ENCODE peak calls at places on chromosomes 5 and 9, in nine cellular contexts. One of them, this sample, is unnamed.

GRCh38 chr9:80066931-80067330 is 495.2 kb downstream of the TLE4 start:
- DNase-seq in iPS-NIHi11: no peak
- DNase-seq in central memory CD4-positive, alpha-beta T cell: no peak
- DNase-seq in activated effector memory CD4-positive, alpha-beta T cell treated with Interleukin-2 at 50 U/mL for 16 hours: no peak
- DNase-seq in NCI-H345: no peak
- DNase-seq in sciatic nerve: no peak
- DNase-seq in naive thymus-derived CD4-positive, alpha-beta T cell: no peak
- DNase-seq in activated naive CD4-positive, alpha-beta T cell treated with anti-CD3 and anti-CD28 coated beads, Interleukin-2, amount 10 ng/mL, durations not matched to agents 7 days and 5 days: no peak
- DNase-seq in lower leg skin: no peak
- DNase-seq in this sample: no peak

GRCh38 chr5:109874108-109874507 is 184.4 kb downstream of the MAN2A1 start:
- DNase-seq in iPS-NIHi11: no peak
- DNase-seq in central memory CD4-positive, alpha-beta T cell: no peak
- DNase-seq in lower leg skin: no peak
- DNase-seq in naive thymus-derived CD4-positive, alpha-beta T cell: no peak
- DNase-seq in activated effector memory CD4-positive, alpha-beta T cell treated with Interleukin-2 at 50 U/mL for 16 hours: no peak
- DNase-seq in activated naive CD4-positive, alpha-beta T cell treated with anti-CD3 and anti-CD28 coated beads, Interleukin-2, amount 10 ng/mL, durations not matched to agents 7 days and 5 days: no peak
- DNase-seq in NCI-H345: no peak
- DNase-seq in sciatic nerve: no peak
- DNase-seq in this sample: no peak

GRCh38 chr9:110591526-110591925 is 12.0 kb upstream of the SVEP1 start:
- DNase-seq in naive thymus-derived CD4-positive, alpha-beta T cell: no peak
- DNase-seq in central memory CD4-positive, alpha-beta T cell: no peak
- DNase-seq in activated naive CD4-positive, alpha-beta T cell treated with anti-CD3 and anti-CD28 coated beads, Interleukin-2, amount 10 ng/mL, durations not matched to agents 7 days and 5 days: no peak
- DNase-seq in iPS-NIHi11: no peak
- DNase-seq in sciatic nerve: no peak
- DNase-seq in lower leg skin: no peak
- DNase-seq in NCI-H345: no peak
- DNase-seq in activated effector memory CD4-positive, alpha-beta T cell treated with Interleukin-2 at 50 U/mL for 16 hours: no peak
- DNase-seq in this sample: no peak

GRCh38 chr9:98168952-98169488 is 23.4 kb downstream of the CORO2A start:
- DNase-seq in NCI-H345: no peak
- DNase-seq in central memory CD4-positive, alpha-beta T cell: peak; percentile 21
- DNase-seq in iPS-NIHi11: peak; percentile 72
- DNase-seq in activated naive CD4-positive, alpha-beta T cell treated with anti-CD3 and anti-CD28 coated beads, Interleukin-2, amount 10 ng/mL, durations not matched to agents 7 days and 5 days: no peak
- DNase-seq in activated effector memory CD4-positive, alpha-beta T cell treated with Interleukin-2 at 50 U/mL for 16 hours: peak; percentile 42
- DNase-seq in sciatic nerve: peak; percentile 72
- DNase-seq in naive thymus-derived CD4-positive, alpha-beta T cell: no peak
- DNase-seq in lower leg skin: no peak
- DNase-seq in this sample: peak; percentile 93

GRCh38 chr9:10548348-10548747 is 64.5 kb downstream of the PTPRD start:
- DNase-seq in activated naive CD4-positive, alpha-beta T cell treated with anti-CD3 and anti-CD28 coated beads, Interleukin-2, amount 10 ng/mL, durations not matched to agents 7 days and 5 days: no peak
- DNase-seq in NCI-H345: no peak
- DNase-seq in activated effector memory CD4-positive, alpha-beta T cell treated with Interleukin-2 at 50 U/mL for 16 hours: no peak
- DNase-seq in lower leg skin: no peak
- DNase-seq in naive thymus-derived CD4-positive, alpha-beta T cell: no peak
- DNase-seq in iPS-NIHi11: no peak
- DNase-seq in central memory CD4-positive, alpha-beta T cell: no peak
- DNase-seq in sciatic nerve: no peak
- DNase-seq in this sample: no peak

GRCh38 chr9:27379311-27380236 is 82.6 kb upstream of the EQTN start:
- DNase-seq in activated naive CD4-positive, alpha-beta T cell treated with anti-CD3 and anti-CD28 coated beads, Interleukin-2, amount 10 ng/mL, durations not matched to agents 7 days and 5 days: peak; percentile 75
- DNase-seq in naive thymus-derived CD4-positive, alpha-beta T cell: peak; percentile 5
- DNase-seq in iPS-NIHi11: no peak
- DNase-seq in NCI-H345: no peak
- DNase-seq in activated effector memory CD4-positive, alpha-beta T cell treated with Interleukin-2 at 50 U/mL for 16 hours: no peak
- DNase-seq in lower leg skin: no peak
- DNase-seq in central memory CD4-positive, alpha-beta T cell: no peak
- DNase-seq in sciatic nerve: no peak
- DNase-seq in this sample: no peak

GRCh38 chr9:114305189-114305555 is 17.7 kb upstream of the ORM1 start:
- DNase-seq in lower leg skin: no peak
- DNase-seq in activated naive CD4-positive, alpha-beta T cell treated with anti-CD3 and anti-CD28 coated beads, Interleukin-2, amount 10 ng/mL, durations not matched to agents 7 days and 5 days: no peak
- DNase-seq in naive thymus-derived CD4-positive, alpha-beta T cell: no peak
- DNase-seq in activated effector memory CD4-positive, alpha-beta T cell treated with Interleukin-2 at 50 U/mL for 16 hours: no peak
- DNase-seq in NCI-H345: no peak
- DNase-seq in central memory CD4-positive, alpha-beta T cell: no peak
- DNase-seq in iPS-NIHi11: no peak
- DNase-seq in sciatic nerve: no peak
- DNase-seq in this sample: no peak

GRCh38 chr5:173163219-173163618 is 18.9 kb downstream of the BNIP1 start:
- DNase-seq in iPS-NIHi11: no peak
- DNase-seq in naive thymus-derived CD4-positive, alpha-beta T cell: no peak
- DNase-seq in activated effector memory CD4-positive, alpha-beta T cell treated with Interleukin-2 at 50 U/mL for 16 hours: no peak
- DNase-seq in activated naive CD4-positive, alpha-beta T cell treated with anti-CD3 and anti-CD28 coated beads, Interleukin-2, amount 10 ng/mL, durations not matched to agents 7 days and 5 days: no peak
- DNase-seq in NCI-H345: no peak
- DNase-seq in lower leg skin: no peak
- DNase-seq in sciatic nerve: no peak
- DNase-seq in central memory CD4-positive, alpha-beta T cell: no peak
- DNase-seq in this sample: no peak

GRCh38 chr5:168528521-168529360 is at the start of gene FBLL1:
- DNase-seq in lower leg skin: no peak
- DNase-seq in activated effector memory CD4-positive, alpha-beta T cell treated with Interleukin-2 at 50 U/mL for 16 hours: no peak
- DNase-seq in activated naive CD4-positive, alpha-beta T cell treated with anti-CD3 and anti-CD28 coated beads, Interleukin-2, amount 10 ng/mL, durations not matched to agents 7 days and 5 days: peak; percentile 61
- DNase-seq in naive thymus-derived CD4-positive, alpha-beta T cell: peak; percentile 14
- DNase-seq in iPS-NIHi11: peak; percentile 80
- DNase-seq in NCI-H345: peak; percentile 79
- DNase-seq in central memory CD4-positive, alpha-beta T cell: no peak
- DNase-seq in sciatic nerve: no peak
- DNase-seq in this sample: peak; percentile 31

GRCh38 chr9:134622896-134623407 is 18.7 kb upstream of the COL5A1 start:
- DNase-seq in sciatic nerve: peak; percentile 47
- DNase-seq in activated naive CD4-positive, alpha-beta T cell treated with anti-CD3 and anti-CD28 coated beads, Interleukin-2, amount 10 ng/mL, durations not matched to agents 7 days and 5 days: no peak
- DNase-seq in lower leg skin: no peak
- DNase-seq in central memory CD4-positive, alpha-beta T cell: no peak
- DNase-seq in NCI-H345: no peak
- DNase-seq in activated effector memory CD4-positive, alpha-beta T cell treated with Interleukin-2 at 50 U/mL for 16 hours: no peak
- DNase-seq in naive thymus-derived CD4-positive, alpha-beta T cell: no peak
- DNase-seq in iPS-NIHi11: no peak
- DNase-seq in this sample: no peak

GRCh38 chr5:33257807-33258491 is 182.8 kb upstream of the TARS1 start:
- DNase-seq in sciatic nerve: no peak
- DNase-seq in NCI-H345: no peak
- DNase-seq in iPS-NIHi11: peak; percentile 7
- DNase-seq in naive thymus-derived CD4-positive, alpha-beta T cell: no peak
- DNase-seq in activated naive CD4-positive, alpha-beta T cell treated with anti-CD3 and anti-CD28 coated beads, Interleukin-2, amount 10 ng/mL, durations not matched to agents 7 days and 5 days: no peak
- DNase-seq in central memory CD4-positive, alpha-beta T cell: no peak
- DNase-seq in lower leg skin: no peak
- DNase-seq in activated effector memory CD4-positive, alpha-beta T cell treated with Interleukin-2 at 50 U/mL for 16 hours: no peak
- DNase-seq in this sample: peak; percentile 56

GRCh38 chr9:69168709-69169217 is 5.3 kb upstream of the TJP2 start:
- DNase-seq in naive thymus-derived CD4-positive, alpha-beta T cell: peak; percentile 38
- DNase-seq in activated naive CD4-positive, alpha-beta T cell treated with anti-CD3 and anti-CD28 coated beads, Interleukin-2, amount 10 ng/mL, durations not matched to agents 7 days and 5 days: peak; percentile 73
- DNase-seq in central memory CD4-positive, alpha-beta T cell: peak; percentile 31
- DNase-seq in lower leg skin: no peak
- DNase-seq in sciatic nerve: no peak
- DNase-seq in NCI-H345: peak; percentile 24
- DNase-seq in activated effector memory CD4-positive, alpha-beta T cell treated with Interleukin-2 at 50 U/mL for 16 hours: peak; percentile 41
- DNase-seq in iPS-NIHi11: peak; percentile 44
- DNase-seq in this sample: peak; percentile 87

GRCh38 chr5:159210306-159210722 is 961 bp upstream of the RNF145 start:
- DNase-seq in naive thymus-derived CD4-positive, alpha-beta T cell: no peak
- DNase-seq in activated effector memory CD4-positive, alpha-beta T cell treated with Interleukin-2 at 50 U/mL for 16 hours: no peak
- DNase-seq in iPS-NIHi11: no peak
- DNase-seq in lower leg skin: no peak
- DNase-seq in sciatic nerve: no peak
- DNase-seq in central memory CD4-positive, alpha-beta T cell: no peak
- DNase-seq in activated naive CD4-positive, alpha-beta T cell treated with anti-CD3 and anti-CD28 coated beads, Interleukin-2, amount 10 ng/mL, durations not matched to agents 7 days and 5 days: no peak
- DNase-seq in NCI-H345: no peak
- DNase-seq in this sample: peak; percentile 54

GRCh38 chr5:99331061-99331460 is 402.3 kb upstream of the CHD1 start:
- DNase-seq in sciatic nerve: no peak
- DNase-seq in central memory CD4-positive, alpha-beta T cell: no peak
- DNase-seq in iPS-NIHi11: no peak
- DNase-seq in activated effector memory CD4-positive, alpha-beta T cell treated with Interleukin-2 at 50 U/mL for 16 hours: no peak
- DNase-seq in activated naive CD4-positive, alpha-beta T cell treated with anti-CD3 and anti-CD28 coated beads, Interleukin-2, amount 10 ng/mL, durations not matched to agents 7 days and 5 days: no peak
- DNase-seq in naive thymus-derived CD4-positive, alpha-beta T cell: no peak
- DNase-seq in lower leg skin: no peak
- DNase-seq in NCI-H345: peak; percentile 79
- DNase-seq in this sample: no peak

GRCh38 chr5:65825388-65826328 is 100.7 kb upstream of the ERBIN start:
- DNase-seq in iPS-NIHi11: no peak
- DNase-seq in activated naive CD4-positive, alpha-beta T cell treated with anti-CD3 and anti-CD28 coated beads, Interleukin-2, amount 10 ng/mL, durations not matched to agents 7 days and 5 days: no peak
- DNase-seq in lower leg skin: no peak
- DNase-seq in naive thymus-derived CD4-positive, alpha-beta T cell: no peak
- DNase-seq in NCI-H345: no peak
- DNase-seq in activated effector memory CD4-positive, alpha-beta T cell treated with Interleukin-2 at 50 U/mL for 16 hours: no peak
- DNase-seq in central memory CD4-positive, alpha-beta T cell: no peak
- DNase-seq in sciatic nerve: no peak
- DNase-seq in this sample: no peak

GRCh38 chr5:10731910-10732309 is 29.1 kb downstream of the DAP start:
- DNase-seq in NCI-H345: no peak
- DNase-seq in iPS-NIHi11: no peak
- DNase-seq in sciatic nerve: no peak
- DNase-seq in activated naive CD4-positive, alpha-beta T cell treated with anti-CD3 and anti-CD28 coated beads, Interleukin-2, amount 10 ng/mL, durations not matched to agents 7 days and 5 days: no peak
- DNase-seq in central memory CD4-positive, alpha-beta T cell: no peak
- DNase-seq in lower leg skin: no peak
- DNase-seq in activated effector memory CD4-positive, alpha-beta T cell treated with Interleukin-2 at 50 U/mL for 16 hours: no peak
- DNase-seq in naive thymus-derived CD4-positive, alpha-beta T cell: no peak
- DNase-seq in this sample: no peak

GRCh38 chr9:116142706-116143492 is 10.7 kb upstream of the PAPPA start:
- DNase-seq in naive thymus-derived CD4-positive, alpha-beta T cell: no peak
- DNase-seq in central memory CD4-positive, alpha-beta T cell: no peak
- DNase-seq in activated naive CD4-positive, alpha-beta T cell treated with anti-CD3 and anti-CD28 coated beads, Interleukin-2, amount 10 ng/mL, durations not matched to agents 7 days and 5 days: no peak
- DNase-seq in sciatic nerve: no peak
- DNase-seq in lower leg skin: no peak
- DNase-seq in NCI-H345: no peak
- DNase-seq in activated effector memory CD4-positive, alpha-beta T cell treated with Interleukin-2 at 50 U/mL for 16 hours: no peak
- DNase-seq in iPS-NIHi11: no peak
- DNase-seq in this sample: no peak

GRCh38 chr5:172864747-172865146 is 30.7 kb downstream of the ERGIC1 start:
- DNase-seq in central memory CD4-positive, alpha-beta T cell: no peak
- DNase-seq in sciatic nerve: no peak
- DNase-seq in naive thymus-derived CD4-positive, alpha-beta T cell: no peak
- DNase-seq in activated naive CD4-positive, alpha-beta T cell treated with anti-CD3 and anti-CD28 coated beads, Interleukin-2, amount 10 ng/mL, durations not matched to agents 7 days and 5 days: no peak
- DNase-seq in iPS-NIHi11: no peak
- DNase-seq in lower leg skin: no peak
- DNase-seq in NCI-H345: no peak
- DNase-seq in activated effector memory CD4-positive, alpha-beta T cell treated with Interleukin-2 at 50 U/mL for 16 hours: no peak
- DNase-seq in this sample: no peak

GRCh38 chr5:40490464-40491083 is 189.1 kb upstream of the PTGER4 start:
- DNase-seq in activated effector memory CD4-positive, alpha-beta T cell treated with Interleukin-2 at 50 U/mL for 16 hours: no peak
- DNase-seq in iPS-NIHi11: no peak
- DNase-seq in sciatic nerve: no peak
- DNase-seq in lower leg skin: no peak
- DNase-seq in naive thymus-derived CD4-positive, alpha-beta T cell: no peak
- DNase-seq in activated naive CD4-positive, alpha-beta T cell treated with anti-CD3 and anti-CD28 coated beads, Interleukin-2, amount 10 ng/mL, durations not matched to agents 7 days and 5 days: no peak
- DNase-seq in central memory CD4-positive, alpha-beta T cell: no peak
- DNase-seq in NCI-H345: no peak
- DNase-seq in this sample: no peak

GRCh38 chr9:93682155-93682968 is 106.0 kb downstream of the PHF2 start:
- DNase-seq in activated effector memory CD4-positive, alpha-beta T cell treated with Interleukin-2 at 50 U/mL for 16 hours: peak; percentile 34
- DNase-seq in sciatic nerve: peak; percentile 76
- DNase-seq in NCI-H345: peak; percentile 55
- DNase-seq in naive thymus-derived CD4-positive, alpha-beta T cell: peak; percentile 52
- DNase-seq in activated naive CD4-positive, alpha-beta T cell treated with anti-CD3 and anti-CD28 coated beads, Interleukin-2, amount 10 ng/mL, durations not matched to agents 7 days and 5 days: peak; percentile 78
- DNase-seq in lower leg skin: peak; percentile 89
- DNase-seq in iPS-NIHi11: peak; percentile 89
- DNase-seq in central memory CD4-positive, alpha-beta T cell: peak; percentile 26
- DNase-seq in this sample: peak; percentile 82

GRCh38 chr9:111720170-111720569 is 58.8 kb downstream of the GNG10 start:
- DNase-seq in activated naive CD4-positive, alpha-beta T cell treated with anti-CD3 and anti-CD28 coated beads, Interleukin-2, amount 10 ng/mL, durations not matched to agents 7 days and 5 days: no peak
- DNase-seq in iPS-NIHi11: no peak
- DNase-seq in NCI-H345: no peak
- DNase-seq in central memory CD4-positive, alpha-beta T cell: no peak
- DNase-seq in lower leg skin: no peak
- DNase-seq in sciatic nerve: no peak
- DNase-seq in activated effector memory CD4-positive, alpha-beta T cell treated with Interleukin-2 at 50 U/mL for 16 hours: no peak
- DNase-seq in naive thymus-derived CD4-positive, alpha-beta T cell: no peak
- DNase-seq in this sample: no peak

GRCh38 chr5:176994460-176995121 is 12.0 kb downstream of the UIMC1 start:
- DNase-seq in central memory CD4-positive, alpha-beta T cell: no peak
- DNase-seq in iPS-NIHi11: no peak
- DNase-seq in NCI-H345: no peak
- DNase-seq in naive thymus-derived CD4-positive, alpha-beta T cell: no peak
- DNase-seq in activated naive CD4-positive, alpha-beta T cell treated with anti-CD3 and anti-CD28 coated beads, Interleukin-2, amount 10 ng/mL, durations not matched to agents 7 days and 5 days: no peak
- DNase-seq in sciatic nerve: no peak
- DNase-seq in activated effector memory CD4-positive, alpha-beta T cell treated with Interleukin-2 at 50 U/mL for 16 hours: no peak
- DNase-seq in lower leg skin: no peak
- DNase-seq in this sample: peak; percentile 22

This sample was measured in RWPE1.